ENCODE peak calls at places on chromosomes 5 and 9, in ten cellular contexts. D is RPMI7951; L is stimulated activated CD8-positive, alpha-beta memory T cell treated with anti-CD3 and anti-CD28 coated beads, Interleukin-4, amount 100 ng/mL, for 1 hour; C is fibroblast of villous mesenchyme; I is amygdala; N is EH; P is HuH-7; H is fibroblast of the aortic adventitia; K is Kasumi-1; U is astrocyte. E is an unnamed sample.

GRCh38 chr5:35803221-35803651 is 53.5 kb upstream of the IL7R start:
- DNase-seq in D (peak), L (no peak), C (peak), I (peak), N (peak), P (no peak), H (peak), K (peak), U (peak), E (no peak)

GRCh38 chr5:140039561-140039960 is 3.5 kb downstream of the NRG2 start:
- DNase-seq in D (no peak), L (no peak), C (no peak), I (no peak), N (no peak), P (no peak), H (no peak), K (no peak), U (no peak), E (no peak)

GRCh38 chr5:72503888-72504491 is 3.2 kb downstream of the ZNF366 start:
- DNase-seq in D (peak), L (no peak), C (peak), I (no peak), N (peak), P (no peak), H (no peak), K (no peak), U (no peak), E (no peak)

GRCh38 chr5:177547736-177548135 is 6.6 kb downstream of the FAM193B start:
- DNase-seq in D (no peak), L (no peak), C (no peak), I (no peak), N (no peak), P (no peak), H (no peak), K (no peak), U (no peak), E (no peak)

GRCh38 chr9:124779368-124780059 is 2.6 kb downstream of the OLFML2A start:
- DNase-seq in D (peak), L (no peak), C (peak), I (no peak), N (peak), P (no peak), H (peak), K (no peak), U (peak), E (peak)

GRCh38 chr9:95131023-95131943 is 186.2 kb downstream of the FANCC start:
- DNase-seq in D (peak), L (no peak), C (peak), I (peak), N (peak), P (peak), H (peak), K (peak), U (peak), E (no peak)

GRCh38 chr5:179119415-179120170 is 59.4 kb downstream of the ZNF354C start:
- DNase-seq in D (no peak), L (no peak), C (no peak), I (no peak), N (no peak), P (no peak), H (no peak), K (no peak), U (no peak), E (no peak)

GRCh38 chr9:32378993-32379729 is 5.3 kb upstream of the ACO1 start:
- DNase-seq in D (peak), L (no peak), C (peak), I (peak), N (peak), P (peak), H (peak), K (peak), U (peak), E (no peak)

GRCh38 chr5:73792687-73793320 is 166.8 kb downstream of the ARHGEF28 start:
- DNase-seq in D (peak), L (no peak), C (peak), I (peak), N (peak), P (no peak), H (peak), K (peak), U (peak), E (peak)

GRCh38 chr9:109161471-109161870 is 5.6 kb downstream of the FRRS1L start:
- DNase-seq in D (no peak), L (no peak), C (no peak), I (no peak), N (no peak), P (no peak), H (no peak), K (no peak), U (no peak), E (no peak)